ENCODE peak calls at places on chromosomes 6 and 20, in six cellular contexts. V, B, I, N, C and K are unnamed samples.
A peak's percentile ranks its signal among the peaks of the same experiment; 100 is the strongest.

GRCh38 chr6:47733879-47734558 is 35.6 kb downstream of the ADGRF4 start:
- DNase-seq in B (peak; percentile 27), C (no peak), N (no peak), I (peak; percentile 28), V (no peak), K (no peak)

GRCh38 chr6:44667226-44667625 is 279.7 kb downstream of the CDC5L start:
- DNase-seq in I (peak; percentile 20), C (no peak), V (no peak), N (no peak), B (no peak), K (no peak)

GRCh38 chr6:139165324-139165723 is 30.4 kb downstream of the HECA start:
- DNase-seq in B (no peak), V (no peak), I (no peak), N (no peak), C (no peak), K (no peak)

GRCh38 chr6:32989375-32989774 is 20.0 kb downstream of the HLA-DOA start:
- DNase-seq in N (no peak), I (no peak), C (no peak), B (no peak), V (no peak), K (no peak)

GRCh38 chr20:5822569-5822968 is 72.4 kb downstream of the SHLD1 start:
- DNase-seq in B (no peak), C (no peak), N (no peak), I (no peak), V (no peak), K (no peak)

GRCh38 chr6:1767481-1768246 is 157.9 kb downstream of the FOXC1 start:
- DNase-seq in I (no peak), N (peak; percentile 56), V (no peak), C (no peak), B (no peak), K (no peak)

GRCh38 chr6:108774555-108774954 is 73.7 kb upstream of the ARMC2 start:
- DNase-seq in B (no peak), C (no peak), N (no peak), I (no peak), V (no peak), K (no peak)

GRCh38 chr6:160972111-160972510 is 19.5 kb upstream of the MAP3K4 start:
- DNase-seq in C (no peak), V (no peak), B (no peak), N (no peak), I (no peak), K (no peak)

GRCh38 chr20:17910828-17911294 is 57.7 kb downstream of the SNX5 start:
- DNase-seq in N (peak; percentile 27), C (peak; percentile 43), I (no peak), V (no peak), B (no peak), K (no peak)

DNA sequence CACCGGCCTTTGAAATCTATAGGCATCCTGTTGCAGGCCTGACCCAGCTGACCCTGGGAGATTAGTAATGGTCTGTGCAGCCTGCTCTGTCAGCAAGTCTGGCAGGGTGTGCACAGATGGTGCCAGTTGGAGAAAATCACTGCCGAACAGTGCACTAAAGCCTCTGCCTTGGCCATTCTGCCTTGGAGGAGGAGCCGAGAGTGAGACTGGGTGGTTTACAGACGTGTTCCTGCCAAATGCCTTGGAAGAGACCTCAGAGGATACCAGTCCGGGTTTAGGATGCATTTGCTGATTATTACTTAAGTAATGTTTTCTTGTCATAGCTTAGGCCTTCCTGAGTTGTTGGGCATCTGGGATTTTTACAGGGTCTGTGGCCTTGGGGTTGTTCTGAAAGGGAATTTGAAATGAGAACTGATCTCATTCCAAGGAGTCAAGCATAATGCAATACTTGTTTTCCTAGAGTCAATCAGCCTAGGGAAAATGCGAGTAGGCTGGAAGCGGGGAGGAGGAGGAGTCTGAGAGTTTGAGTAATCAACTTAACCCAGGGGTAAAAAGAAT is 292.1 kb downstream of the SOX4 start:
- DNase-seq in B (peak; percentile 28), C (no peak), V (peak; percentile 60), I (no peak), N (peak; percentile 48), K (peak; percentile 84)
- H3K4me3 ChIP-seq in B (no peak overlapping the region), C (no peak overlapping the region), V (no peak overlapping the region), I (no peak overlapping the region), N (no peak overlapping the region), K (no peak overlapping the region)

DNA sequence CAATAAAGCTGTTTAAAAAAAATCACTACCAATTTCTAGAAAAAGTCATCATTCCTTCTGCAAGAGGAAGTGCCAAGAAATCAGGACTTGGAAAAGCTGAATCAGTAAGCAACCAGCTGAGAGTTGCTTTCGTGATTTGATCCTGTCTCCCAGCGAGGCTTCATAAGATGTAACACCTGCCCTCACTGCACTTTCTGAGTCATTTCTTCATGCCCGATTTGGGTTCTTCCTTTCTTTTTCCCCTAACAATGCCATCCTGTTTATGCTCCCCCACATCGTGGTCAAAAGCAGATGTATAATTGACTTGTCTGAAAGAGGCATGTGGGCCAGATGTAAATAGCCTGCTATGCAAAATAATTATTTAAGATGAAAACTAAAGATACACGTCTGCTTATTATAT is 52.1 kb downstream of the RIPOR2 start:
- DNase-seq in V (no peak), I (no peak), N (no peak), B (no peak), C (no peak), K (no peak)
- H3K4me1 ChIP-seq in V (no peaks in the 10 kb centered on the region), I (no peaks in the 10 kb centered on the region), N (no peaks in the 10 kb centered on the region), B (no peaks in the 10 kb centered on the region), C (no peaks in the 10 kb centered on the region), K (no peaks in the 10 kb centered on the region)

GRCh38 chr6:31870385-31870921 is 7.8 kb upstream of the NEU1 start:
- DNase-seq in C (no peak), N (no peak), I (no peak), B (no peak), V (no peak), K (no peak)
- TF ChIP-seq CTCF in C (no peak), N (no peak), I (peak; percentile 63), B (no peak), V (no peak), K (no peak)

GRCh38 chr6:99587792-99588191 is 18.8 kb upstream of the PRDM13 start:
- DNase-seq in I (no peak), N (no peak), C (no peak), V (no peak), B (no peak), K (no peak)

GRCh38 chr6:99590728-99591672 is 15.6 kb upstream of the PRDM13 start:
- DNase-seq in B (no peak), N (no peak), C (no peak), V (no peak), I (no peak), K (no peak)

GRCh38 chr6:99588618-99589289 is 17.9 kb upstream of the PRDM13 start:
- DNase-seq in V (peak; percentile 81), C (peak; percentile 78), I (peak; percentile 59), N (peak; percentile 50), B (peak; percentile 65), K (peak; percentile 62)

GRCh38 chr6:99589907-99590493 is 16.6 kb upstream of the PRDM13 start:
- DNase-seq in C (no peak), B (no peak), I (no peak), V (no peak), N (no peak), K (no peak)

GRCh38 chr6:99589290-99589672 is 17.4 kb upstream of the PRDM13 start:
- DNase-seq in C (no peak), B (no peak), V (no peak), I (no peak), N (no peak), K (no peak)
- H3K4me3 ChIP-seq in C (peak overlapping the region; percentile 46), B (peak overlapping the region; percentile 50), V (peak overlapping the region; percentile 43), I (peak overlapping the region; percentile 51), N (peak overlapping the region; percentile 67), K (peak overlapping the region; percentile 29)

GRCh38 chr6:125271486-125272159 is 30.1 kb downstream of the HDDC2 start:
- DNase-seq in I (no peak), B (no peak), V (no peak), C (no peak), N (no peak), K (no peak)

GRCh38 chr6:125273965-125274364 is 27.8 kb downstream of the HDDC2 start:
- DNase-seq in B (peak; percentile 37), N (no peak), C (no peak), V (peak; percentile 40), I (no peak), K (peak; percentile 88)

GRCh38 chr6:125274935-125275334 is 26.8 kb downstream of the HDDC2 start:
- DNase-seq in N (no peak), I (no peak), B (no peak), V (no peak), C (no peak), K (no peak)

GRCh38 chr6:125275779-125276178 is 26.0 kb downstream of the HDDC2 start:
- DNase-seq in C (no peak), B (no peak), N (no peak), I (no peak), V (no peak), K (no peak)

GRCh38 chr6:125273251-125273650 is 28.5 kb downstream of the HDDC2 start:
- DNase-seq in I (no peak), V (no peak), N (no peak), C (no peak), B (no peak), K (no peak)
- H3K4me1 ChIP-seq in I (no peaks in the 10 kb centered on the region), V (no peaks in the 10 kb centered on the region), N (peaks cover 20% of the 10 kb centered on the region), C (no peaks in the 10 kb centered on the region), B (no peaks in the 10 kb centered on the region), K (peaks cover 14% of the 10 kb centered on the region)

GRCh38 chr6:16832027-16832688 is 70.9 kb upstream of the ATXN1 start:
- DNase-seq in B (no peak), C (no peak), I (no peak), V (no peak), N (no peak), K (no peak)
- TF ChIP-seq CTCF in B (no peak), C (peak; percentile 42), I (no peak), V (no peak), N (no peak), K (no peak)

DNA sequence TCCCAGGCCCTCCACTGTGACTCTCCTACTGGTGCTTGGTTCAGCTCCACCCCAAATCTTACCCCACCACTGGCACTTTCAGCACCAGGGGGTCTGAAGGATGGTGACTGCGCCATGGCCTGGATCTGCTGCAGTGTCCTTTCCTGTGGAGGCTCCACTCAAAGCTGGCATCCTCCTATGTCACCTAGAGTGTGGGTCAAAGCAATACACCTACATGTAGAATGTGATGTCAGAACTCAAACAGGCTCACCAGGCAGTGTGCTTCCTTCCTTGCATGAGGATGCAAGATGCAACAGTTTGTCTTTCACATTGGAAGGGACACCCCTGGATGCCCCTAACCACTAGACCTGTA is 32.8 kb upstream of the MICB start:
- DNase-seq in C (no peak), N (no peak), B (no peak), V (no peak), I (no peak), K (no peak)
- H3K4me3 ChIP-seq in C (no peak overlapping the region), N (peak overlapping the region; percentile 70), B (peak overlapping the region; percentile 63), V (no peak overlapping the region), I (no peak overlapping the region), K (no peak overlapping the region)

GRCh38 chr20:59745716-59746115 is 141.4 kb downstream of the PHACTR3 start:
- DNase-seq in C (no peak), B (no peak), V (no peak), I (no peak), N (no peak), K (no peak)
- H3K4me1 ChIP-seq in C (no peaks in the 10 kb centered on the region), B (no peaks in the 10 kb centered on the region), V (no peaks in the 10 kb centered on the region), I (no peaks in the 10 kb centered on the region), N (peaks cover 16% of the 10 kb centered on the region), K (no peaks in the 10 kb centered on the region)